ENCODE peak calls at places on chromosomes 16 and 17, in five cellular contexts. M is ovary; U is PC-3; K is GOT3; Y is stimulated activated CD4-positive, alpha-beta T cell treated with anti-CD3 and anti-CD28 coated beads, Interleukin-2, amount 100 ng/mL, for 48 hours. P is an unnamed sample.

GRCh38 chr17:75695141-75695829 is 26.0 kb upstream of the ITGB4 start:
- DNase-seq in M (no peak), U (peak), K (no peak), Y (no peak), P (peak)

GRCh38 chr16:58363746-58364393 is 28.4 kb upstream of the GINS3 start:
- DNase-seq in M (no peak), U (no peak), K (no peak), Y (no peak), P (no peak)

GRCh38 chr17:52885882-52886281 is 727.4 kb upstream of the CA10 start:
- DNase-seq in M (no peak), U (no peak), K (no peak), Y (no peak), P (no peak)

GRCh38 chr16:14489460-14489859 is 140.6 kb downstream of the PARN start:
- DNase-seq in M (no peak), U (peak), K (no peak), Y (no peak), P (peak)

GRCh38 chr17:49543860-49544259 is 31.8 kb upstream of the NXPH3 start:
- DNase-seq in M (no peak), U (no peak), K (no peak), Y (no peak), P (no peak)

GRCh38 chr17:21213491-21214014 is 408 bp downstream of the TMEM11 start:
- DNase-seq in M (no peak), U (no peak), K (no peak), Y (peak), P (no peak)

GRCh38 chr16:56389554-56389953 is 35.8 kb downstream of the AMFR start:
- DNase-seq in M (no peak), U (peak), K (no peak), Y (no peak), P (peak)

GRCh38 chr16:3047387-3047720 is 993 bp downstream of the MMP25 start:
- DNase-seq in M (no peak), U (no peak), K (no peak), Y (no peak), P (no peak)

GRCh38 chr16:75042423-75043174 is 43.8 kb downstream of the ZNRF1 start:
- DNase-seq in M (no peak), U (no peak), K (no peak), Y (no peak), P (no peak)

GRCh38 chr16:4616047-4616811 is 1.5 kb upstream of the UBALD1 start:
- DNase-seq in M (peak), U (peak), K (peak), Y (peak), P (peak)

GRCh38 chr17:48641541-48642058 is 15.4 kb upstream of the HOXB9 start:
- DNase-seq in M (no peak), U (no peak), K (no peak), Y (no peak), P (no peak)

GRCh38 chr17:47161988-47162622 is 27.0 kb downstream of the CDC27 start:
- DNase-seq in M (no peak), U (no peak), K (no peak), Y (no peak), P (no peak)

GRCh38 chr16:49281843-49282642 is 405 bp upstream of the CBLN1 start:
- DNase-seq in M (peak), U (peak), K (peak), Y (peak), P (peak)

GRCh38 chr17:70060415-70060814 is 14.6 kb upstream of the KCNJ16 start:
- DNase-seq in M (peak), U (no peak), K (no peak), Y (no peak), P (peak)

GRCh38 chr16:72743011-72743761 is 304.7 kb downstream of the ZFHX3 start:
- DNase-seq in M (no peak), U (no peak), K (no peak), Y (no peak), P (no peak)

GRCh38 chr16:2170587-2171435 is 15.2 kb downstream of the TRAF7 start:
- DNase-seq in M (no peak), U (no peak), K (no peak), Y (no peak), P (no peak)

GRCh38 chr17:82881900-82882714 is 42.3 kb upstream of the ZNF750 start:
- DNase-seq in M (peak), U (no peak), K (no peak), Y (no peak), P (no peak)

GRCh38 chr17:82392209-82392920 is 20.8 kb downstream of the UTS2R start:
- DNase-seq in M (no peak), U (no peak), K (no peak), Y (no peak), P (no peak)